ENCODE peak calls at places on chromosomes 7 and 10, in six cellular contexts. R, B, O, X, U and D are unnamed samples.

GRCh38 chr7:121610243-121610642 is 214.1 kb upstream of the FAM3C start:
- DNase-seq in U (no peak), B (no peak), X (no peak), R (no peak), O (no peak), D (no peak)

GRCh38 chr7:101535333-101535732 is 93.8 kb downstream of the MYL10 start:
- DNase-seq in R (no peak), O (no peak), U (no peak), B (no peak), X (no peak), D (no peak)

GRCh38 chr7:87877641-87878040 is 1.3 kb downstream of the DBF4 start:
- DNase-seq in O (no peak), U (no peak), R (no peak), B (no peak), X (no peak), D (no peak)

GRCh38 chr10:112713411-112713810 is 236.6 kb upstream of the TCF7L2 start:
- DNase-seq in X (no peak), O (no peak), B (no peak), U (no peak), R (no peak), D (no peak)

GRCh38 chr10:132444877-132445351 is 47.9 kb downstream of the PWWP2B start:
- DNase-seq in B (no peak), U (no peak), X (no peak), R (no peak), O (no peak), D (no peak)

GRCh38 chr7:3862774-3863173 is 561.7 kb downstream of the SDK1 start:
- DNase-seq in X (no peak), U (no peak), B (no peak), O (no peak), R (no peak), D (no peak)

GRCh38 chr10:92729886-92730285 is 40.1 kb downstream of the HHEX start:
- DNase-seq in R (no peak), O (no peak), B (no peak), X (no peak), U (peak), D (no peak)

GRCh38 chr7:12638851-12639467 is 48.5 kb upstream of the ARL4A start:
- DNase-seq in B (no peak), U (peak), O (peak), X (no peak), R (no peak), D (no peak)

GRCh38 chr7:140754506-140754905 is 58.0 kb downstream of the NDUFB2 start:
- DNase-seq in X (no peak), R (no peak), O (no peak), U (no peak), B (no peak), D (no peak)

GRCh38 chr10:4283841-4284610 is 499.0 kb upstream of the KLF6 start:
- DNase-seq in R (no peak), U (no peak), O (no peak), X (peak), B (no peak), D (peak)

GRCh38 chr7:98753176-98753575 is 116.6 kb downstream of the TMEM130 start:
- DNase-seq in R (no peak), X (no peak), B (no peak), O (no peak), U (no peak), D (no peak)

GRCh38 chr7:18144171-18144570 is 116.5 kb upstream of the PRPS1L1 start:
- DNase-seq in U (peak), O (no peak), B (no peak), R (no peak), X (no peak), D (no peak)

GRCh38 chr10:122295423-122295947 is 24.4 kb downstream of the BTBD16 start:
- DNase-seq in B (no peak), R (no peak), X (no peak), U (no peak), O (no peak), D (no peak)

GRCh38 chr7:105808703-105809590 is 67.5 kb downstream of the ATXN7L1 start:
- DNase-seq in R (peak), O (no peak), B (peak), X (no peak), U (peak), D (no peak)

GRCh38 chr10:72426982-72427381 is 72.3 kb upstream of the DNAJB12 start:
- DNase-seq in U (no peak), O (no peak), X (no peak), R (no peak), B (no peak), D (no peak)

GRCh38 chr7:149509774-149510173 is 12.2 kb upstream of the ZNF746 start:
- DNase-seq in O (no peak), B (no peak), X (no peak), R (no peak), U (no peak), D (no peak)

GRCh38 chr10:65805993-65806392 is 1119.8 kb upstream of the LRRTM3 start:
- DNase-seq in R (no peak), B (no peak), O (no peak), U (no peak), X (no peak), D (no peak)

GRCh38 chr10:132186488-132187413 is at the start of gene DPYSL4:
- DNase-seq in X (no peak), O (no peak), B (peak), U (no peak), R (peak), D (no peak)

GRCh38 chr7:100890640-100891521 is 1.4 kb upstream of the UFSP1 start:
- DNase-seq in O (no peak), R (no peak), U (no peak), B (no peak), X (no peak), D (no peak)

GRCh38 chr7:112869111-112869774 is 79.0 kb upstream of the TMEM168 start:
- DNase-seq in O (peak), U (peak), X (no peak), B (peak), R (peak), D (no peak)

GRCh38 chr7:50146692-50147091 is 53.6 kb upstream of the ZPBP start:
- DNase-seq in R (no peak), U (peak), O (no peak), B (no peak), X (no peak), D (no peak)

GRCh38 chr7:115662676-115663075 is 367.9 kb downstream of the TFEC start:
- DNase-seq in R (no peak), B (no peak), U (no peak), O (no peak), X (no peak), D (no peak)

GRCh38 chr7:3020416-3020815 is 23.3 kb downstream of the CARD11 start:
- DNase-seq in U (no peak), R (no peak), O (no peak), B (no peak), X (no peak), D (no peak)

GRCh38 chr10:20712766-20713165 is 184.3 kb downstream of the NEBL start:
- DNase-seq in O (no peak), B (no peak), R (no peak), U (no peak), X (no peak), D (no peak)

GRCh38 chr7:51430480-51431086 is 114.0 kb upstream of the COBL start:
- DNase-seq in R (no peak), U (peak), X (no peak), O (peak), B (peak), D (no peak)

GRCh38 chr10:25561761-25562160 is 372.3 kb upstream of the MYO3A start:
- DNase-seq in B (no peak), U (no peak), O (no peak), R (no peak), X (no peak), D (no peak)

GRCh38 chr10:77195101-77195500 is 442.5 kb downstream of the KCNMA1 start:
- DNase-seq in U (no peak), R (no peak), O (no peak), B (no peak), X (peak), D (no peak)

GRCh38 chr10:16890691-16891090 is 73.5 kb upstream of the RSU1 start:
- DNase-seq in U (no peak), X (no peak), O (no peak), B (no peak), R (no peak), D (no peak)
- H3K4me3 ChIP-seq in U (no peak), X (no peak), O (no peak), B (no peak), R (no peak), D (no peak)

GRCh38 chr7:81608748-81609382 is 161.0 kb downstream of the HGF start:
- DNase-seq in X (no peak), O (no peak), U (no peak), B (no peak), R (no peak), D (no peak)
- H3K4me3 ChIP-seq in X (no peak), O (no peak), U (no peak), B (no peak), R (no peak), D (no peak)

GRCh38 chr7:158262284-158263109 is 325.1 kb downstream of the PTPRN2 start:
- DNase-seq in B (no peak), O (no peak), R (no peak), X (no peak), U (no peak), D (no peak)

GRCh38 chr7:158263110-158263963 is 324.3 kb downstream of the PTPRN2 start:
- DNase-seq in U (no peak), O (no peak), B (no peak), R (no peak), X (no peak), D (no peak)

GRCh38 chr7:158265743-158266080 is 321.9 kb downstream of the PTPRN2 start:
- DNase-seq in B (no peak), O (no peak), X (no peak), U (no peak), R (no peak), D (no peak)

GRCh38 chr7:158264881-158265742 is 322.5 kb downstream of the PTPRN2 start:
- DNase-seq in R (no peak), X (no peak), B (no peak), U (no peak), O (no peak), D (no peak)

DNA sequence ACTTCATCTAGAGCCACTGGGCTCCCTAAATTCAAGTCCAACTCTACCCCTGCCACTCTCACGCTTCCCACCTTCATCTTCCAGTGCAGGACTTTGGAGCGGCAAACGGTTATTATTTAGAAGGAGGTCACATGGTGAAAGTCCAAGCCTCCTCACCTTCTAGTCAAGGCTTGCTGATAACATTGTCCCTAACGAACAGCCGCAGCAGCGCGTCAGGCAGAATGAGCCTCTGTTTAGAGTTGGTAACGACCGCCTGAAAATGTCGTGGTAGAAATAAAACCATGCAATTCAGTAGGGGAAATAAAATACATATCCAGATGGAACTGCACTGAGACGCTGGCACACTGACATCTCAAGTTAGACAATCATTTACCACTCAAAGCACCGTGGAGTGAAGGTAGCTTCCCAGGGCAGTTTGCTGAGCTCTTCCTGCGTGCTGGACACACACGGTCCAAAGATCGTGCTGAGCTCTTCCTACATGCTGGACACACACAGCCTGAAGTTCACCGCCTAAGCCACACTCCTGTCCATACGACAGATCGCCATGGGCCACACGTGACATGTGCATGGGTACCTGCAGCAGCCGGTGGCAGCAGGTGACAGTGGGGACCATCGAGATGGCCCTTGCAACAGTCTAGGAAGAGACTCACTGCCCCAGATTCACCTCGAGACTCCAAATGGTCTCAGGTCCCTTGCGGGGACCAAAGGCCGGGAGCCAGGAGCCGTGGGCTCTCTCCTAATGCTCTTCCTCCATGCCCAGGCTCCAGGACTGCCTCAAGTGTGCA is 323.5 kb downstream of the PTPRN2 start:
- DNase-seq in B (no peak), O (no peak), R (no peak), X (no peak), U (no peak), D (peak)
- H3K4me3 ChIP-seq in B (no peak), O (no peak), R (no peak), X (no peak), U (no peak), D (no peak)

GRCh38 chr10:118737594-118738302 is 17.0 kb downstream of the CACUL1 start:
- DNase-seq in U (no peak), R (no peak), B (no peak), O (no peak), X (no peak), D (no peak)

GRCh38 chr10:118741994-118742393 is 12.8 kb downstream of the CACUL1 start:
- DNase-seq in U (no peak), B (no peak), R (no peak), X (no peak), O (no peak), D (no peak)

GRCh38 chr10:118738422-118738821 is 16.3 kb downstream of the CACUL1 start:
- DNase-seq in X (no peak), U (no peak), B (no peak), R (no peak), O (no peak), D (no peak)

GRCh38 chr10:118745056-118745455 is 9.7 kb downstream of the CACUL1 start:
- DNase-seq in U (no peak), B (no peak), R (no peak), X (no peak), O (no peak), D (no peak)

DNA sequence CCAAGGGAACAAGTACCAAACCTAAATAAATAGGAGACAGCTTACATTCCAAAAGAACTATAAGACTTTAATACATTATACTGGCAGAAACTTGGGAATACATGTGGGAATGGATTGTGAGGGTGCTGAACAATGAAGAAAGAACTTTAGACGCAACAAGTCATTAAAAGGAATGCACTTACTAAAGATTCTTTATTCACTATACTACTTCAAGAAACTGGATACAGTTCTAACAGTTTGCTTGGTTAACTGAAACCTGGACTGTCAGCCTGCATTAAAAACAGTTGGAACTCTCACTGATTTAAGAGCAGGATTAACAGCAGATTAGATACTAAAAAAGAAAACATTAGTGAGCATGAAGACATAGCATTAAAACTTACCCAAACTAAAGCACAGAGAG is 12.0 kb downstream of the CACUL1 start:
- DNase-seq in O (no peak), X (no peak), B (no peak), R (no peak), U (no peak), D (no peak)
- H3K4me3 ChIP-seq in O (no peak), X (no peak), B (no peak), R (no peak), U (no peak), D (no peak)

GRCh38 chr10:99532687-99533495 is at the start of gene NKX2-3:
- DNase-seq in R (no peak), U (peak), B (no peak), X (no peak), O (peak), D (peak)

GRCh38 chr10:99534939-99535763 is 2.4 kb downstream of the NKX2-3 start:
- DNase-seq in B (no peak), U (peak), R (no peak), X (no peak), O (peak), D (no peak)

GRCh38 chr10:99535764-99536399 is 3.1 kb downstream of the NKX2-3 start:
- DNase-seq in X (no peak), O (no peak), R (no peak), U (no peak), B (no peak), D (no peak)

GRCh38 chr10:99533496-99534455 is 1.0 kb downstream of the NKX2-3 start:
- DNase-seq in B (no peak), O (no peak), X (no peak), R (no peak), U (no peak), D (no peak)

GRCh38 chr10:99534456-99534938 is 1.8 kb downstream of the NKX2-3 start:
- DNase-seq in B (no peak), X (no peak), U (no peak), R (no peak), O (no peak), D (no peak)
- H3K4me3 ChIP-seq in B (no peak), X (no peak), U (no peak), R (no peak), O (peak), D (peak)

GRCh38 chr7:71133232-71133622 is 1.3 kb downstream of the GALNT17 start:
- DNase-seq in B (no peak), U (no peak), O (no peak), R (no peak), X (no peak), D (no peak)

GRCh38 chr7:71130280-71130679 is 1.7 kb upstream of the GALNT17 start:
- DNase-seq in U (no peak), R (no peak), X (no peak), B (no peak), O (no peak), D (no peak)

GRCh38 chr7:71131256-71131752 is 640 bp upstream of the GALNT17 start:
- DNase-seq in X (no peak), U (no peak), B (no peak), O (no peak), R (no peak), D (peak)

GRCh38 chr7:71131753-71132520 is at the start of gene GALNT17:
- DNase-seq in R (no peak), X (no peak), U (no peak), O (no peak), B (no peak), D (no peak)

DNA sequence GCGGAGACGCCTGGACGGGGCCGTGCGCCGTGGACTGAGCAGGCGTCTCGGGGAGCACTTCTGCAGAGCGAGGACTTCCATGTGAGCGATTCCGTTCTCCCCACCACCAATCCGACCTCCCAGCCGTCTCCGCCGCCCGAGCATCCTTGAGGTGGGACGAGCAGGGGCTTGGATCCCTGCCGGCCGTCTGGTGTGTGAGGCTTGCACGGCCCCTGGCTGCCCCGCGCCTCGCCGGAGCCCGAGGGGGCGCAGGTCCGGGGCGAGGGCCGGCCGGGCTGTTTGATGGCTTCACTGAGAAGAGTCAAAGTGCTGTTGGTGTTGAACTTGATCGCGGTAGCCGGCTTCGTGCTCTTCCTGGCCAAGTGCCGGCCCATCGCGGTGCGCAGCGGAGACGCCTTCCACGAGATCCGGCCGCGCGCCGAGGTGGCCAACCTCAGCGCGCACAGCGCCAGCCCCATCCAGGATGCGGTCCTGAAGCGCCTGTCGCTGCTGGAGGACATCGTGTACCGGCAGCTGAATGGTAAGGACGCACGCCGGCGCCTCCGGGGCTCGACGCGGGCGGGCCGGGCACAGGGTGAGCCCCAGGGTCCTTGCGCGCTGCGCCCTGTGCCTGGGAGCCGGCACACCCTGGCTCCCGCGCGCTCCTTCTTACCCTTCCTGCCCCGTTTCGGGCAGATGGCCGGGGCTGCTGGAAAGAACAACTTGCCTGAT is 732 bp downstream of the GALNT17 start:
- DNase-seq in R (no peak), O (no peak), U (no peak), B (no peak), X (no peak), D (no peak)
- H3K4me3 ChIP-seq in R (no peak), O (no peak), U (no peak), B (no peak), X (no peak), D (peak)

GRCh38 chr10:93903051-93903450 is 9.3 kb downstream of the SLC35G1 start:
- DNase-seq in B (no peak), U (no peak), R (no peak), X (no peak), O (no peak), D (no peak)

GRCh38 chr10:93894516-93895378 is 969 bp downstream of the SLC35G1 start:
- DNase-seq in O (no peak), B (no peak), U (no peak), X (no peak), R (no peak), D (no peak)

GRCh38 chr10:93897070-93897797 is 3.5 kb downstream of the SLC35G1 start:
- DNase-seq in U (peak), X (no peak), O (no peak), R (no peak), B (no peak), D (no peak)

GRCh38 chr10:93893646-93894515 is at the start of gene SLC35G1:
- DNase-seq in O (peak), B (peak), R (peak), U (peak), X (no peak), D (peak)

DNA sequence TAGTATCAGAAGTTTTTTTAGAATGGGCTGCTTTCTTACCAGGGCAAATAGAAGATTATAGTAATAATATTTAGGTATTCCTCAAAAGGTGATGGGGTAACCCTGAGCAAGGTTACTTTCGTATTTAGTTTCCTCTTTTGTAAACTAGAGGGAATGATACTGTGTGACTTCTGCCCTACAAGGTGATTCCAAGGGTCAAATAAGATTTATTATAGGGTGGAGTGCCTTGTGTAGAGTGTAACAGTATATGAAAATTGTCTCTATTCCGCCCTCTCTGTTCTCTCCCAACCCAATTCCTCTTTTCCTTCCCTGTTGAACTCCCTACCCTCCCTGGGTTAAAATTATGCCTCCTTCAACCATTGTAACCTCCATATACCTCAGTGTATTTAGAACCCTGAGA is 5.3 kb downstream of the SLC35G1 start:
- DNase-seq in X (no peak), R (no peak), B (no peak), U (no peak), O (no peak), D (no peak)
- H3K4me3 ChIP-seq in X (no peak), R (no peak), B (no peak), U (no peak), O (no peak), D (no peak)

DNA sequence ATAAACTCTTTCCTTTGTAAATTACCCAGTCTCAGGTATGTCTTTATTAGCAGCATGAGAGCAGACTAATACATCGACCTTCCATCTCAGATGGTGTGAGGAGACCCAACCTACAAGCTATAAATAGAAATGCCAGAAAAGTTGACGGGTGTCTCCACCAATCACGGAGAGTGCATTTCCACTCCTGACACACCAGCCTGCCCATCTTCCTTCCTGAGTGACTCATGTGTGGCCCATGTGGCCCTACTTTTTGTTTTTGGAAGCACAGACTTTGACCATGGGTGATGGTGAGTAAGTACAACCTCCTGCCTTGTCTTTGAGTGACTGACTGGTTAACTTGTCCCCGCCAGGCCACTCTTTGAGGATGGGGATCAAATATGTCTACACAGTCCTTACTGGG is 147.1 kb downstream of the OAT start:
- DNase-seq in U (no peak), O (no peak), R (no peak), X (no peak), B (no peak), D (no peak)
- H3K4me3 ChIP-seq in U (no peak), O (no peak), R (no peak), X (no peak), B (no peak), D (no peak)